ENCODE peak calls at places on chromosomes 2 and 18, in six cellular contexts. K, P, B, I, G and W are unnamed samples.

GRCh38 chr2:177599956-177600355 is 207.4 kb downstream of the AGPS start:
- DNase-seq in G (no peak), B (no peak), K (no peak), P (no peak), I (no peak), W (no peak)

GRCh38 chr2:47169784-47170183 is 14.7 kb upstream of the STPG4 start:
- DNase-seq in G (no peak), I (no peak), P (no peak), B (no peak), K (no peak), W (no peak)

GRCh38 chr2:6312377-6312776 is 553.3 kb downstream of the CMPK2 start:
- DNase-seq in P (no peak), I (no peak), G (no peak), K (no peak), B (no peak), W (no peak)

GRCh38 chr2:152376385-152376784 is 41.4 kb downstream of the FMNL2 start:
- DNase-seq in I (peak; percentile 48), P (no peak), K (no peak), B (no peak), G (no peak), W (no peak)

GRCh38 chr2:84704505-84705244 is 176.2 kb downstream of the TRABD2A start:
- DNase-seq in P (no peak), K (no peak), B (no peak), G (no peak), I (no peak), W (no peak)

GRCh38 chr2:147630585-147630984 is 214.2 kb upstream of the ACVR2A start:
- DNase-seq in P (no peak), I (no peak), G (no peak), B (no peak), K (peak; percentile 30), W (no peak)

GRCh38 chr2:170813611-170814550 is 2.8 kb upstream of the GAD1 start:
- DNase-seq in B (no peak), K (peak; percentile 77), G (peak; percentile 22), I (no peak), P (no peak), W (no peak)

GRCh38 chr2:143451622-143452021 is 322.4 kb downstream of the ARHGAP15 start:
- DNase-seq in I (no peak), G (peak; percentile 13), P (no peak), B (no peak), K (peak; percentile 35), W (no peak)

GRCh38 chr2:192827735-192828134 is 633.0 kb upstream of the TMEFF2 start:
- DNase-seq in I (no peak), G (no peak), P (no peak), B (no peak), K (no peak), W (no peak)

GRCh38 chr18:48820483-48821250 is 130.1 kb downstream of the SMAD7 start:
- DNase-seq in K (no peak), G (no peak), P (peak; percentile 27), B (no peak), I (peak; percentile 15), W (no peak)

GRCh38 chr18:79971211-79971952 is 6.9 kb downstream of the HSBP1L1 start:
- DNase-seq in B (no peak), I (no peak), P (no peak), G (no peak), K (no peak), W (no peak)

GRCh38 chr2:65261676-65262075 is 34.0 kb downstream of the ACTR2 start:
- DNase-seq in G (no peak), P (no peak), K (peak; percentile 48), B (no peak), I (no peak), W (no peak)

GRCh38 chr2:66521459-66521858 is 86.5 kb downstream of the MEIS1 start:
- DNase-seq in G (no peak), I (no peak), P (no peak), K (no peak), B (no peak), W (no peak)

GRCh38 chr2:192195548-192196418 is 1.1 kb upstream of the TMEFF2 start:
- DNase-seq in I (peak; percentile 25), K (peak; percentile 65), P (peak; percentile 38), G (peak; percentile 10), B (no peak), W (no peak)

GRCh38 chr18:44497294-44497693 is 183.4 kb upstream of the SETBP1 start:
- DNase-seq in B (no peak), I (no peak), P (no peak), K (no peak), G (no peak), W (no peak)

GRCh38 chr2:208361077-208361441 is 45.5 kb upstream of the PTH2R start:
- DNase-seq in B (no peak), K (no peak), I (no peak), P (no peak), G (no peak), W (no peak)

GRCh38 chr2:150853258-150853657 is 365.8 kb upstream of the RND3 start:
- DNase-seq in P (no peak), B (no peak), I (no peak), K (no peak), G (no peak), W (no peak)

GRCh38 chr2:9982891-9983290 is 31.4 kb downstream of the GRHL1 start:
- DNase-seq in I (no peak), G (no peak), P (no peak), K (no peak), B (no peak), W (no peak)

GRCh38 chr2:9985531-9985930 is 34.0 kb downstream of the GRHL1 start:
- DNase-seq in G (no peak), P (no peak), B (no peak), I (no peak), K (peak; percentile 39), W (no peak)

GRCh38 chr2:9983413-9984216 is 32.1 kb downstream of the GRHL1 start:
- DNase-seq in K (peak; percentile 52), P (no peak), I (no peak), B (no peak), G (no peak), W (no peak)

GRCh38 chr2:9984217-9984739 is 32.8 kb downstream of the GRHL1 start:
- DNase-seq in I (no peak), K (peak; percentile 68), B (no peak), G (peak; percentile 46), P (no peak), W (no peak)

GRCh38 chr2:9984861-9985480 is 33.5 kb downstream of the GRHL1 start:
- DNase-seq in P (no peak), I (no peak), B (no peak), G (no peak), K (peak; percentile 86), W (no peak)
- H3K9me3 ChIP-seq in P (no peaks in the 10 kb centered on the region), I (no peaks in the 10 kb centered on the region), B (no peaks in the 10 kb centered on the region), G (no peaks in the 10 kb centered on the region), K (no peaks in the 10 kb centered on the region), W (no peaks in the 10 kb centered on the region)

GRCh38 chr2:161782615-161783014 is 158.4 kb downstream of the SLC4A10 start:
- DNase-seq in I (no peak), G (no peak), P (no peak), B (no peak), K (no peak), W (no peak)

DNA sequence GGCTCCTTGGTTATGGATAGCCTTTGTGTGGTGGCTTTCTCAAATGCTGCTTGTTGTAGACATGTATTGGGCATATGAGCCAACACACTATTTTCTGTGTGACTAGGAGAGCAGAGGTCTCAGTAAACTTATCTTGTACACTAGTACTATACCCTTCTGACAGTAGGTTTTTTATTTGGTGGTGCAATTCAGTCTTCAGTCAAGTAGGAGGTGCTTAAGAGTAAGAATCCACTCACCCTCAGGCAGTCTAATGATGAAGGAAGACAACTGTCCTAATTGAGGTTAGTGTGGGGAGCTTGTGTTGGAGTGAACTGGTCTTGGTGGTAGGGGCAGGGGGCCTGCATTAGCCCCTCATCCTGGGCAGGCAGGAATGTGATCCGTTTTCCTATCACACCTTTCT is 164.0 kb downstream of the SLC4A10 start:
- DNase-seq in I (no peak), B (no peak), P (no peak), K (no peak), G (no peak), W (no peak)
- H3K9me3 ChIP-seq in I (no peaks in the 10 kb centered on the region), B (peaks cover under 1% of the 10 kb centered on the region), P (no peaks in the 10 kb centered on the region), K (no peaks in the 10 kb centered on the region), G (no peaks in the 10 kb centered on the region), W (no peaks in the 10 kb centered on the region)

GRCh38 chr2:228983700-228984099 is 287.4 kb downstream of the PID1 start:
- DNase-seq in B (no peak), P (no peak), I (no peak), K (no peak), G (no peak), W (no peak)
- H3K9me3 ChIP-seq in B (no peaks in the 10 kb centered on the region), P (no peaks in the 10 kb centered on the region), I (peaks cover 5% of the 10 kb centered on the region), K (no peaks in the 10 kb centered on the region), G (peaks cover 4% of the 10 kb centered on the region), W (no peaks in the 10 kb centered on the region)

DNA sequence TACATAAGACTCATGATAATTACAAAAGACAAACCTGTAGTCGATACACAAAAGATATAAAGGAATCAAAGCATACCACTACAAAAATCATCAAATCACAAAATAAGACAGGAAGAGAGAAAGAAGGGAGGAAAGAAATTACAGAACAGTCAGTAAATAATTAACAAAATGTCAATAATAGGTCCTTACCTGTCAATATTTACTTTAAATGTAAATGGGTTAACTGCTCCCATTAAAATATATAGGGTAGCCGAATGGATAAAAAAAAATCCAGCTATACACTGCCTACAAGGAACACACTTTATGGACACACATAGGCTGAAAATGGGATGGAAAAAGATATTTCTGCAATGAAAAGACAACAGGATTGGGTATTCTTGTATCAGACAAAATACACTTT is 163.7 kb downstream of the PIEZO2 start:
- DNase-seq in K (no peak), P (no peak), G (no peak), I (no peak), B (no peak), W (no peak)
- H3K9me3 ChIP-seq in K (no peaks in the 10 kb centered on the region), P (no peaks in the 10 kb centered on the region), G (peaks cover 16% of the 10 kb centered on the region), I (no peaks in the 10 kb centered on the region), B (peaks cover 23% of the 10 kb centered on the region), W (no peaks in the 10 kb centered on the region)

GRCh38 chr2:67572721-67573485 is 175.8 kb downstream of the ETAA1 start:
- DNase-seq in P (no peak), I (peak; percentile 26), K (peak; percentile 56), B (no peak), G (peak; percentile 54), W (no peak)
- H3K9me3 ChIP-seq in P (no peaks in the 10 kb centered on the region), I (no peaks in the 10 kb centered on the region), K (no peaks in the 10 kb centered on the region), B (no peaks in the 10 kb centered on the region), G (peaks cover 15% of the 10 kb centered on the region), W (no peaks in the 10 kb centered on the region)

DNA sequence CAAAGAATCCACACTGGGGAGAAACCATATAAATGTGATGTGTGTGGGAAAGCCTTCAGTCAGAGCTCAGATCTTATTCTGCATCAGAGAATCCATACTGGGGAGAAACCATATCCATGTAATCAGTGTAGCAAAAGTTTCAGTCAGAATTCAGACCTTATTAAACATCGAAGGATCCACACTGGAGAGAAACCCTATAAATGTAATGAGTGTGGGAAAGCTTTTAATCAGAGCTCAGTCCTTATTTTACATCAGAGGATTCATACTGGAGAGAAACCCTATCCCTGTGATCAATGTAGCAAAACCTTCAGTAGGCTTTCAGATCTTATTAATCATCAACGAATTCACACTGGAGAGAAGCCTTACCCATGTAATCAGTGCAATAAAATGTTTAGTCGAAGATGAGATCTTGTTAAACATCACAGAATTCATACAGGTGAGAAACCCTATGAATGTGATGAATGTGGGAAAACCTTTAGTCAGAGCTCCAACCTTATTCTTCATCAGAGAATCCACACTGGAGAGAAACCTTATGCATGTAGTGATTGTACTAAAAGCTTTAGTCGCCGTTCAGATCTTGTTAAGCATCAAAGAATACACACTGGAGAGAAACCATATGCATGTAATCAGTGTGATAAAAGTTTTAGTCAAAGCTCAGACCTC is 16.7 kb upstream of the ZSCAN30 start:
- DNase-seq in K (no peak), B (no peak), G (no peak), P (no peak), I (no peak), W (no peak)
- H3K9me3 ChIP-seq in K (peaks cover 24% of the 10 kb centered on the region), B (peaks cover 97% of the 10 kb centered on the region), G (peaks cover 93% of the 10 kb centered on the region), P (peaks cover 52% of the 10 kb centered on the region), I (peaks cover 44% of the 10 kb centered on the region), W (peaks cover 21% of the 10 kb centered on the region)

GRCh38 chr2:105526000-105526925 is 127.4 kb upstream of the FHL2 start:
- DNase-seq in B (no peak), P (no peak), K (no peak), G (no peak), I (no peak), W (no peak)
- H3K9me3 ChIP-seq in B (no peaks in the 10 kb centered on the region), P (no peaks in the 10 kb centered on the region), K (no peaks in the 10 kb centered on the region), G (no peaks in the 10 kb centered on the region), I (no peaks in the 10 kb centered on the region), W (no peaks in the 10 kb centered on the region)